ENCODE peak calls at places on chromosomes 4 and X, in six cellular contexts. One of them, this sample, is unnamed.

GRCh38 chrX:133838761-133839676 is 146.4 kb downstream of the GPC3 start:
- DNase-seq in body of pancreas: peak; percentile 36
- DNase-seq in IMR-90: peak; percentile 28
- DNase-seq in esophagus squamous epithelium: no peak
- DNase-seq in sigmoid colon: no peak
- DNase-seq in right lobe of liver: no peak
- DNase-seq in this sample: no peak

GRCh38 chrX:80246273-80246672 is 174.0 kb upstream of the TENT5D start:
- DNase-seq in right lobe of liver: no peak
- DNase-seq in sigmoid colon: no peak
- DNase-seq in body of pancreas: no peak
- DNase-seq in IMR-90: no peak
- DNase-seq in esophagus squamous epithelium: no peak
- DNase-seq in this sample: no peak

GRCh38 chrX:44042731-44043130 is 69.5 kb upstream of the NDP start:
- DNase-seq in IMR-90: peak; percentile 50
- DNase-seq in esophagus squamous epithelium: no peak
- DNase-seq in body of pancreas: no peak
- DNase-seq in sigmoid colon: no peak
- DNase-seq in right lobe of liver: no peak
- DNase-seq in this sample: no peak

GRCh38 chr4:10442976-10443375 is 14.2 kb downstream of the ZNF518B start:
- DNase-seq in IMR-90: peak; percentile 43
- DNase-seq in right lobe of liver: no peak
- DNase-seq in body of pancreas: no peak
- DNase-seq in sigmoid colon: no peak
- DNase-seq in esophagus squamous epithelium: no peak
- DNase-seq in this sample: no peak

GRCh38 chr4:138410266-138410665 is 168.1 kb upstream of the SLC7A11 start:
- DNase-seq in sigmoid colon: no peak
- DNase-seq in IMR-90: no peak
- DNase-seq in right lobe of liver: no peak
- DNase-seq in body of pancreas: peak; percentile 26
- DNase-seq in esophagus squamous epithelium: no peak
- DNase-seq in this sample: peak; percentile 88

GRCh38 chr4:181645489-181645888 is 597.7 kb upstream of the TENM3 start:
- DNase-seq in sigmoid colon: no peak
- DNase-seq in right lobe of liver: no peak
- DNase-seq in esophagus squamous epithelium: no peak
- DNase-seq in IMR-90: no peak
- DNase-seq in body of pancreas: no peak
- DNase-seq in this sample: no peak

GRCh38 chrX:143081231-143081630 is 55.5 kb downstream of the SPANXN4 start:
- DNase-seq in esophagus squamous epithelium: no peak
- DNase-seq in IMR-90: no peak
- DNase-seq in body of pancreas: no peak
- DNase-seq in right lobe of liver: no peak
- DNase-seq in sigmoid colon: no peak
- DNase-seq in this sample: no peak

GRCh38 chr4:29153642-29154041 is 1566.5 kb upstream of the PCDH7 start:
- DNase-seq in sigmoid colon: no peak
- DNase-seq in body of pancreas: no peak
- DNase-seq in IMR-90: no peak
- DNase-seq in esophagus squamous epithelium: no peak
- DNase-seq in right lobe of liver: no peak
- DNase-seq in this sample: no peak

GRCh38 chrX:31036895-31037294 is 34.9 kb downstream of the FTHL17 start:
- DNase-seq in IMR-90: peak; percentile 42
- DNase-seq in sigmoid colon: no peak
- DNase-seq in right lobe of liver: peak; percentile 26
- DNase-seq in esophagus squamous epithelium: no peak
- DNase-seq in body of pancreas: peak; percentile 72
- DNase-seq in this sample: peak; percentile 53

GRCh38 chrX:83508006-83508405 is at the start of gene POU3F4:
- DNase-seq in body of pancreas: peak; percentile 52
- DNase-seq in right lobe of liver: no peak
- DNase-seq in IMR-90: no peak
- DNase-seq in sigmoid colon: peak; percentile 76
- DNase-seq in esophagus squamous epithelium: no peak
- DNase-seq in this sample: peak; percentile 21

GRCh38 chrX:8190341-8190830 is 19.3 kb upstream of the VCX2 start:
- DNase-seq in esophagus squamous epithelium: no peak
- DNase-seq in right lobe of liver: no peak
- DNase-seq in body of pancreas: no peak
- DNase-seq in IMR-90: no peak
- DNase-seq in sigmoid colon: no peak
- DNase-seq in this sample: no peak

GRCh38 chrX:121172703-121173102 is 125.3 kb downstream of the GLUD2 start:
- DNase-seq in body of pancreas: no peak
- DNase-seq in sigmoid colon: no peak
- DNase-seq in right lobe of liver: no peak
- DNase-seq in IMR-90: no peak
- DNase-seq in esophagus squamous epithelium: no peak
- DNase-seq in this sample: no peak

GRCh38 chrX:54785901-54786300 is 12.2 kb downstream of the ITIH6 start:
- DNase-seq in sigmoid colon: no peak
- DNase-seq in body of pancreas: peak; percentile 38
- DNase-seq in IMR-90: no peak
- DNase-seq in esophagus squamous epithelium: no peak
- DNase-seq in right lobe of liver: no peak
- DNase-seq in this sample: peak; percentile 1

GRCh38 chr4:100983426-100983825 is 363.9 kb downstream of the PPP3CA start:
- DNase-seq in IMR-90: no peak
- DNase-seq in esophagus squamous epithelium: no peak
- DNase-seq in sigmoid colon: no peak
- DNase-seq in right lobe of liver: no peak
- DNase-seq in body of pancreas: no peak
- DNase-seq in this sample: no peak

GRCh38 chrX:53262918-53263394 is 18.4 kb downstream of the IQSEC2 start:
- DNase-seq in sigmoid colon: no peak
- DNase-seq in IMR-90: peak; percentile 55
- DNase-seq in right lobe of liver: no peak
- DNase-seq in esophagus squamous epithelium: no peak
- DNase-seq in body of pancreas: no peak
- DNase-seq in this sample: no peak

DNA sequence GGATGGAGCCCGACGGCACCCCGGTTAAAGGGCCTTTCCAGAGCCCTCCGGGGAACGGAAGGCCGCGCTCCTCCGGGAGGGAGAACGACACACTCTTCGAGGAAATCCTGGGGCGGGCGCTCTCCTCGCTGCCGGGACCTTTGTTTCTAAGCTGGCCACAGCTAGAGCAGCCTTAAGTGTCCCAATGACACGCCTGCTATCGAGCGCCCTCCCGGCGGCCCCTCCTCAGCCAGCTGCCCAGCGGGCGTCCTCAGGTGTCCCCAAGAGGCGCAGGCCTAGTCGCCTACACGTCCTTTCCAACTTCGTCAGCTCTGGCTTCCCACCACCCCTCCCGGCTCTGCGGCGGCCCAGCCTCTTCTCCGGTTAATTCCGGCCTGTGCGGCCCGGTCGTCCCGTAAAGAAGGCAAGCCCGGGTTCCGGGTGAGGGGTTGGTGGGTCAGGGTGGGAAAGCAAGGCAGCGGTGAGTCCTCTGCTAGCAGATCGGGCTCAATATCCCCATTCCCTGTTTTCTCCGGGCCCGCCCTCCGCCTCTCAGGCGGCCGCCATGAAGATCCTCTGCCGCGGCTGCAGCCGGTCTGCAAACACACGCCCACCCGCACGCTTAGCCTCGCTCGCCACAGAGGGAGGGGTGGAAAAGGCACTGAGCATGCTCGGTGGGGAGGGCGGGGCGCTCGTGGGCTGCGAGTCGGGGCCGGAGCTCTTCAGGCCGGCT is 449 bp upstream of the RAP1GDS1 start:
- DNase-seq in body of pancreas: peak; percentile 95
- DNase-seq in esophagus squamous epithelium: peak; percentile 73
- DNase-seq in right lobe of liver: peak; percentile 98
- DNase-seq in IMR-90: peak; percentile 96
- DNase-seq in sigmoid colon: peak; percentile 97
- DNase-seq in this sample: peak; percentile 95
- TF ChIP-seq POLR2A in body of pancreas: peak; percentile 98
- TF ChIP-seq POLR2A in esophagus squamous epithelium: peak; percentile 91
- TF ChIP-seq POLR2A in right lobe of liver: peak; percentile 97
- TF ChIP-seq POLR2A in IMR-90: peak; percentile 91
- TF ChIP-seq POLR2A in sigmoid colon: peak; percentile 92
- TF ChIP-seq POLR2A in this sample: peak; percentile 83

GRCh38 chr4:55781809-55782208 is 37.8 kb upstream of the EXOC1L start:
- DNase-seq in body of pancreas: peak; percentile 19
- DNase-seq in IMR-90: no peak
- DNase-seq in sigmoid colon: no peak
- DNase-seq in esophagus squamous epithelium: no peak
- DNase-seq in right lobe of liver: no peak
- DNase-seq in this sample: peak; percentile 6
- H3K27ac ChIP-seq in body of pancreas: no peak overlapping the region
- H3K27ac ChIP-seq in IMR-90: no peak overlapping the region
- H3K27ac ChIP-seq in sigmoid colon: no peak overlapping the region
- H3K27ac ChIP-seq in esophagus squamous epithelium: no peak overlapping the region
- H3K27ac ChIP-seq in right lobe of liver: no peak overlapping the region
- H3K27ac ChIP-seq in this sample: no peak overlapping the region

GRCh38 chr4:13496605-13497004 is 12.5 kb upstream of the RAB28 start:
- DNase-seq in esophagus squamous epithelium: no peak
- DNase-seq in right lobe of liver: no peak
- DNase-seq in body of pancreas: no peak
- DNase-seq in sigmoid colon: no peak
- DNase-seq in IMR-90: no peak
- DNase-seq in this sample: no peak
- TF ChIP-seq CTCF in esophagus squamous epithelium: no peak
- TF ChIP-seq CTCF in right lobe of liver: no peak
- TF ChIP-seq CTCF in body of pancreas: no peak
- TF ChIP-seq CTCF in sigmoid colon: no peak
- TF ChIP-seq CTCF in IMR-90: no peak
- TF ChIP-seq CTCF in this sample: no peak

GRCh38 chr4:2786152-2786671 is 6.7 kb upstream of the SH3BP2 start:
- DNase-seq in sigmoid colon: peak; percentile 56
- DNase-seq in body of pancreas: no peak
- DNase-seq in esophagus squamous epithelium: no peak
- DNase-seq in right lobe of liver: no peak
- DNase-seq in IMR-90: no peak
- DNase-seq in this sample: no peak

GRCh38 chr4:2788101-2788500 is 4.8 kb upstream of the SH3BP2 start:
- DNase-seq in body of pancreas: no peak
- DNase-seq in IMR-90: no peak
- DNase-seq in right lobe of liver: no peak
- DNase-seq in esophagus squamous epithelium: no peak
- DNase-seq in sigmoid colon: no peak
- DNase-seq in this sample: no peak

GRCh38 chr4:2786794-2787229 is 6.1 kb upstream of the SH3BP2 start:
- DNase-seq in IMR-90: no peak
- DNase-seq in right lobe of liver: no peak
- DNase-seq in sigmoid colon: no peak
- DNase-seq in esophagus squamous epithelium: no peak
- DNase-seq in body of pancreas: no peak
- DNase-seq in this sample: no peak

GRCh38 chr4:2788532-2789103 is 4.3 kb upstream of the SH3BP2 start:
- DNase-seq in sigmoid colon: peak; percentile 73
- DNase-seq in body of pancreas: no peak
- DNase-seq in right lobe of liver: peak; percentile 59
- DNase-seq in IMR-90: peak; percentile 29
- DNase-seq in esophagus squamous epithelium: no peak
- DNase-seq in this sample: no peak

DNA sequence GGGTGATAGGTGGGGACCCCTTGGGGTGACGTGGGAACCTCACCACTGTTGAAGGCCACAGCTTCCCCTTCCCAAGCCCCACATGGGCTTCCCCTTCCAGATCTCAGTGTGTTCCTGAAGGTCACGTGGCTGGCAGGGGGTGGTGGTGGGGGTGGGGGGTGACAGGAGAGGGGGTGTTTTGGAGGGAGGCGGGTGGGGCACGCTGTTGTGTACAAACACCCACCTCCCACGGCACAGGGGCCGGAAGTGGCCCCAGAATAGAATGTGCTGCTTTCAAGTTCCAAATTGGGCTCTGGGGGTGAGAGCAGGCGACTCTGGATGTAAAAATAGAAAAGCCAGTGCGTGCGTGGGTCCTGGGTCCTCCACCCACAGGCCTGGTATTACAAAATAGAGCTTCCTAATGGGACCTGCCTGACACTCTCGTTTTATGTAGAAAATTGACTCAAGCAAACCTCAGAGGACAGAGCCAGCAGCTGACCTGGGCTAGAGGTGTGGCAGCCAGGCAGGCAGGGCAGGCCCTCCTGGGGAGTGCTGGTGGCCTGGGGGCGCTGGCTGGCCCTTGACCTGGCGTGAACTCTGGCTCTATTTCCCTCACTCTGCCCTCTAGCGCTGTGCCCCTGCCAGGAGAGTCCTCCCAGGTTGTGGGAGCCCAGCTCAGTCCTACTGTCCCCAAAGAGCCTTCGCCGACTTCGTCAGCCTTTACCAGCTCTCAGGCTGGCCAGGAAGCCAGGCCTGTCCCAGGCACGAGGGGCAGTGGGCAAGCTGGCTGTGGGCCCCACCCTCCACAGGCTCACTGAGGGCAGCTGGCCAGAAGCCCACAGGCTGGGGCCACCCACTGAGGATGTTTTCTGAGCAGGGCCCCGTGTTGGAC is 5.4 kb upstream of the SH3BP2 start:
- DNase-seq in IMR-90: no peak
- DNase-seq in esophagus squamous epithelium: no peak
- DNase-seq in sigmoid colon: peak; percentile 78
- DNase-seq in right lobe of liver: peak; percentile 56
- DNase-seq in body of pancreas: no peak
- DNase-seq in this sample: no peak
- TF ChIP-seq POLR2A in IMR-90: no peak
- TF ChIP-seq POLR2A in esophagus squamous epithelium: no peak
- TF ChIP-seq POLR2A in sigmoid colon: no peak
- TF ChIP-seq POLR2A in right lobe of liver: no peak
- TF ChIP-seq POLR2A in body of pancreas: no peak
- TF ChIP-seq POLR2A in this sample: no peak

GRCh38 chrX:40130207-40130606 is 32.4 kb upstream of the BCOR start:
- DNase-seq in IMR-90: peak; percentile 70
- DNase-seq in sigmoid colon: no peak
- DNase-seq in right lobe of liver: no peak
- DNase-seq in esophagus squamous epithelium: no peak
- DNase-seq in body of pancreas: no peak
- DNase-seq in this sample: no peak
- H3K27ac ChIP-seq in IMR-90: no peak overlapping the region
- H3K27ac ChIP-seq in sigmoid colon: no peak overlapping the region
- H3K27ac ChIP-seq in right lobe of liver: no peak overlapping the region
- H3K27ac ChIP-seq in esophagus squamous epithelium: no peak overlapping the region
- H3K27ac ChIP-seq in body of pancreas: no peak overlapping the region
- H3K27ac ChIP-seq in this sample: no peak overlapping the region

GRCh38 chrX:45849261-45849660 is 648.6 kb upstream of the DIPK2B start:
- DNase-seq in body of pancreas: peak; percentile 24
- DNase-seq in right lobe of liver: no peak
- DNase-seq in IMR-90: peak; percentile 86
- DNase-seq in esophagus squamous epithelium: no peak
- DNase-seq in sigmoid colon: no peak
- DNase-seq in this sample: no peak
- TF ChIP-seq CTCF in body of pancreas: peak; percentile 40
- TF ChIP-seq CTCF in right lobe of liver: peak; percentile 34
- TF ChIP-seq CTCF in IMR-90: peak; percentile 46
- TF ChIP-seq CTCF in esophagus squamous epithelium: peak; percentile 16
- TF ChIP-seq CTCF in sigmoid colon: no peak
- TF ChIP-seq CTCF in this sample: peak; percentile 39

This sample was measured in thyroid gland.